ENCODE peak calls at places on chromosomes 1 and 21, in four cellular contexts. W is heart left ventricle, E is IMR-90, D is breast epithelium. B is an unnamed sample. For H3K4me1, the result is how much of the 10 kb centered on the place peaks cover.

GRCh38 chr1:156508205-156508954 is 7.8 kb upstream of the MEF2D start:
- DNase-seq in D (no peak), W (peak), E (peak), B (no peak)

GRCh38 chr21:42609806-42610205 is 43.6 kb upstream of the PDE9A start:
- DNase-seq in D (peak), W (no peak), E (no peak), B (peak)

GRCh38 chr21:37749132-37749531 is 167.1 kb downstream of the KCNJ6 start:
- DNase-seq in E (no peak), D (no peak), W (no peak), B (no peak)

GRCh38 chr1:66237722-66238479 is 296.1 kb upstream of the SGIP1 start:
- DNase-seq in E (peak), W (no peak), D (no peak), B (no peak)

GRCh38 chr1:182723195-182723594 is 38.8 kb upstream of the RGS8 start:
- DNase-seq in D (no peak), W (peak), E (no peak), B (no peak)

GRCh38 chr21:34914239-34914638 is 134.9 kb downstream of the RUNX1 start:
- DNase-seq in W (no peak), D (no peak), E (no peak), B (no peak)

GRCh38 chr1:27504588-27505419 is 14.8 kb upstream of the WASF2 start:
- DNase-seq in W (peak), D (peak), E (peak), B (peak)

GRCh38 chr21:42635848-42636534 is 17.4 kb upstream of the PDE9A start:
- DNase-seq in D (no peak), E (no peak), W (no peak), B (no peak)

GRCh38 chr1:157011845-157012244 is 33.7 kb downstream of the ARHGEF11 start:
- DNase-seq in E (no peak), W (no peak), D (no peak), B (no peak)

GRCh38 chr1:67746299-67746698 is 61.3 kb downstream of the GADD45A start:
- DNase-seq in D (no peak), E (no peak), W (no peak), B (no peak)

GRCh38 chr1:10942542-10942912 is 69.9 kb upstream of the TARDBP start:
- DNase-seq in E (no peak), W (no peak), D (no peak), B (no peak)

GRCh38 chr1:10941891-10942541 is 70.4 kb upstream of the TARDBP start:
- DNase-seq in D (no peak), E (no peak), W (no peak), B (no peak)

GRCh38 chr1:10943041-10943440 is 69.4 kb upstream of the TARDBP start:
- DNase-seq in E (no peak), W (no peak), D (no peak), B (no peak)

GRCh38 chr1:10945988-10946387 is 66.5 kb upstream of the TARDBP start:
- DNase-seq in D (no peak), E (no peak), W (no peak), B (no peak)

GRCh38 chr1:10943991-10944730 is 68.3 kb upstream of the TARDBP start:
- DNase-seq in D (no peak), W (no peak), E (no peak), B (no peak)
- H3K4me3 ChIP-seq in D (peak), W (no peak), E (peak), B (peak)

DNA sequence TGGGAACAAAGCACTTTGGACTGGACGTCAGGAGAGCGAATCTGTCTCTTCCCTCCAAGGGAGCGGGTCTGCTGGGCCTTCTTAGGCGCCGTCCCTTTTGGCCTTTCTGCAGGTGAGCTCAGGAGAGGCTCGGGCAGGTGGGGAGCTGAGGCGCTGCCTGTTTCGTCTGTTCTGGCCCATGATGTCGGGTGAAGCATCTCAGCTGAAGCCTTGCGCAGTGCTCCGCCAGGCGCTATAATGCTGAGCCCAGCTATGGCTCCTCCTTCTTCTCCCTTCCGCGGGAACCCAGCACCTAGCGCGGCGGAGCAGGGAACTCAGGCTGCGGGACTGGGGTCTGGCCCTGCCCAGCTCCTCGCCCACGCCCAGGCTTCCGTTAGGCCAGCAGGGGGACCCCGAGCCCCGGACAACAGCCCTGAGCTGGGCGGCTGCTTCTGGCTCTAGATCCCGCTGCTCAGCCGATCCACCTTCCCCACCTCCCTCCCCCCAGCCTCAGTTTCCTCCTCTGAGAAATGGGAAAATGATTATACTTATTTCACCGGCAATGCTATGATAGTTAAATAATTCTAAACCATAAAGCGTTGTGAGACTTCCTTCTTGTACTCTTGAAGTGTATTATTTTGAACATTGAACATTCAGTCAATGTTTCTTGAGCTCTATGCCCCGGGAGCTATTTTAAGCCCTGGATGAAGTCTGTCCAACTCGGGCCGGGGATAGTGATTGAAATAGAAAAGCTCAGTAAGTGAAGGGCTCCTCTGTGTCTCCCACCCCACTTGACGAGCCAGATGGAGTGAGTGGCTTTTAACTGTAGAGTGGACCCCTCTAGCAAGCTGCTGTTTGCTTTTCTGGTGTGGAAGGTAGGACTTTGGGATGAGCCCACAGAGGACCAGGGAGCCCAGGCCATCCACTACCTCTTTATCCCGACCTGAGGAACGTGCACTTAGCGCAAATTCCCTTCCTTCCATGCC is 9.6 kb upstream of the ADORA1 start:
- DNase-seq in E (peak), W (peak), D (no peak), B (peak)
- H3K4me1 ChIP-seq in E (under half), W (under half), D (under half), B (under half)

GRCh38 chr21:14762309-14762708 is 216.2 kb upstream of the SAMSN1 start:
- DNase-seq in E (no peak), W (no peak), D (no peak), B (no peak)

GRCh38 chr21:14759285-14759684 is 213.2 kb upstream of the SAMSN1 start:
- DNase-seq in D (no peak), E (no peak), W (no peak), B (no peak)

GRCh38 chr21:14763695-14764064 is 217.6 kb upstream of the SAMSN1 start:
- DNase-seq in W (no peak), E (no peak), D (no peak), B (no peak)

GRCh38 chr21:14766241-14766640 is 220.1 kb upstream of the SAMSN1 start:
- DNase-seq in W (no peak), D (no peak), E (no peak), B (no peak)

GRCh38 chr21:14762734-14763694 is 216.9 kb upstream of the SAMSN1 start:
- DNase-seq in E (no peak), D (no peak), W (no peak), B (no peak)
- TF ChIP-seq POLR2A in E (no peak), D (no peak), W (no peak), B (no peak)

GRCh38 chr1:100730130-100730529 is 10.6 kb downstream of the VCAM1 start:
- DNase-seq in W (no peak), D (no peak), E (peak), B (no peak)
- H3K4me3 ChIP-seq in W (no peak), D (no peak), E (no peak), B (no peak)

GRCh38 chr1:64952055-64952699 is 14.2 kb downstream of the JAK1 start:
- DNase-seq in D (no peak), E (no peak), W (no peak), B (no peak)

GRCh38 chr1:64944913-64945312 is 21.4 kb downstream of the JAK1 start:
- DNase-seq in E (no peak), W (no peak), D (no peak), B (no peak)

GRCh38 chr1:64950284-64950809 is 16.0 kb downstream of the JAK1 start:
- DNase-seq in W (no peak), D (no peak), E (no peak), B (no peak)

GRCh38 chr1:64948905-64949833 is 17.2 kb downstream of the JAK1 start:
- DNase-seq in D (no peak), E (no peak), W (no peak), B (no peak)

DNA sequence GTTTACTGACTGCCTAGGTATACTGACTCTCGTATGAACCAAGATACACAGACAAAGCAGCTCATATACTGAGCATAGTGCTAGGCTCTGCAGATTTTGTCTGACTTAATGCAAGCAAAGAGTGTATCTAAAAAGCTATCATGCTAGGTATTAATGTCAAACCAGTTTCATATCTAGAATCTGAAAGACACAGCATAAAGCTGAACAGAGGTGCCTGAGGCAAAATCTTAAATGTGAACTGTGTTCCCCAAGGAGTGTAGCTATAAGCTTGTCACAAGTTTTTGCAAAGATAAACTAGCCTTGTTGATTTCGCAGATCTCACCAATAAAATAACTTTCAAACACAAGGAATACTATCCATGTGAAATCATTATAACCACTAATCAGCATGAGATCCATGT is 18.1 kb downstream of the JAK1 start:
- DNase-seq in W (no peak), E (no peak), D (no peak), B (no peak)
- H3K4me1 ChIP-seq in W (half or more), E (under half), D (under half), B (under half)

DNA sequence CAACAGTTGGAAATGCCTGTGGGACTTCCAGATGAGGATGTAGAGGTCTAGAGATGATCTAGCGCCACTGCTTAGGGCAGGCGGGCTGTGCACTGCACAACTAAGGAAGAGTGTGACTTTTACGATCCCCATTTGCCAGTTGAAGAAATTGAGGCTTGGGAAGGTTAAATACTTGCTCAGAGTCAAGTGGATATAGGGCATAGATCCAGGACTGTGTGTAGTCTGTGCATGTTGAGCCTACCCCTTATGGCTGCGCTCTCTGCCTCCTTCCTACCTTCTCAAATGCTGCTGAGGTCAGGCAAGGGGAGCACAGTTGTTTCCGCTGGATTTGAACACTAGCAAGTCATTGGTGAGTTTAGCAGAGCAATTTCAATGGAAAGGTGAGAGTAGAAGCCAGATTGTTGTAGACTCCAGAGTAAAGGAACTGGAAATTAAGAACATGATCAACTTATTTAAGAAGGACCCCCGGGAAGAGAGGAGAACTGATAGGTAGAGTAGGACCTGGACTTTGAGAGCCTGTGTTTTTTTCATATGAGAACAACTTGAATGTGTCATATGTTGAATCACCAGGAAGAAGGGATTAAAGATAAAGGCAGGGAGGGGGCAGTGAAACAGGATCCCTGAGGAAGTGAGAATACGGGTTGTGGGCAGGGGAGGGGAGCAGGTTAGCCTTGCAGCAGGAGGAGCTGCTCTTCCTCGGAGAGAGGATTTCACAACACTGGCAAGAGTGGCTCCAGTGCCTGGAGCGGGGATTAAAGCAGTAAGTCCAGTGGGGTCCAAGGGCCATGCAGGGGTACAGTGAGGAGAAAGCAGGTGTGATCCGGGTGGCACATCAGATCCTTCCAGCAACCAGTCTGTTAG is 2.7 kb downstream of the CAPN2 start:
- DNase-seq in W (no peak), E (peak), D (no peak), B (no peak)
- TF ChIP-seq POLR2A in W (no peak), E (no peak), D (no peak), B (no peak)

GRCh38 chr1:41683681-41684500 is 199.4 kb upstream of the EDN2 start:
- DNase-seq in W (peak), E (peak), D (no peak), B (no peak)
- H3K4me3 ChIP-seq in W (no peak), E (no peak), D (no peak), B (no peak)

GRCh38 chr1:91736999-91737615 is 148.8 kb downstream of the TGFBR3 start:
- DNase-seq in D (peak), W (no peak), E (peak), B (no peak)
- H3K4me1 ChIP-seq in D (under half), W (under half), E (under half), B (under half)